ENCODE peak calls at places on chromosomes 3 and 15, in four cellular contexts. One of them, this sample, is unnamed.

GRCh38 chr3:118548434-118548833 is 486.2 kb downstream of the IGSF11 start:
- DNase-seq in SK-N-SH: no peak
- DNase-seq in fibroblast of lung: peak; percentile 79
- DNase-seq in IMR-90: no peak
- DNase-seq in this sample: no peak

GRCh38 chr3:89246326-89246725 is 138.9 kb downstream of the EPHA3 start:
- DNase-seq in fibroblast of lung: no peak
- DNase-seq in IMR-90: no peak
- DNase-seq in SK-N-SH: no peak
- DNase-seq in this sample: no peak

GRCh38 chr3:111080357-111080937 is 8.8 kb downstream of the NECTIN3 start:
- DNase-seq in SK-N-SH: peak; percentile 30
- DNase-seq in IMR-90: peak; percentile 78
- DNase-seq in fibroblast of lung: peak; percentile 56
- DNase-seq in this sample: no peak

GRCh38 chr3:170128259-170128976 is 53.1 kb downstream of the PHC3 start:
- DNase-seq in fibroblast of lung: no peak
- DNase-seq in IMR-90: no peak
- DNase-seq in SK-N-SH: no peak
- DNase-seq in this sample: peak; percentile 92

GRCh38 chr15:69591905-69592508 is 139.4 kb downstream of the RPLP1 start:
- DNase-seq in fibroblast of lung: no peak
- DNase-seq in SK-N-SH: no peak
- DNase-seq in IMR-90: no peak
- DNase-seq in this sample: no peak

GRCh38 chr3:128489860-128490649 is 2.9 kb downstream of the GATA2 start:
- DNase-seq in fibroblast of lung: peak; percentile 56
- DNase-seq in SK-N-SH: no peak
- DNase-seq in IMR-90: no peak
- DNase-seq in this sample: no peak

GRCh38 chr3:128301186-128302023 is 148.1 kb downstream of the EEFSEC start:
- DNase-seq in IMR-90: no peak
- DNase-seq in SK-N-SH: no peak
- DNase-seq in fibroblast of lung: no peak
- DNase-seq in this sample: no peak

GRCh38 chr3:122076414-122077292 is 21.5 kb downstream of the CD86 start:
- DNase-seq in fibroblast of lung: no peak
- DNase-seq in IMR-90: no peak
- DNase-seq in SK-N-SH: no peak
- DNase-seq in this sample: no peak

GRCh38 chr3:31543375-31543774 is 10.7 kb downstream of the STT3B start:
- DNase-seq in fibroblast of lung: no peak
- DNase-seq in SK-N-SH: no peak
- DNase-seq in IMR-90: peak; percentile 17
- DNase-seq in this sample: no peak

GRCh38 chr15:51625236-51625635 is 2.7 kb upstream of the DMXL2 start:
- DNase-seq in IMR-90: no peak
- DNase-seq in SK-N-SH: no peak
- DNase-seq in fibroblast of lung: no peak
- DNase-seq in this sample: no peak

GRCh38 chr15:25060996-25061620 is 106.3 kb downstream of the SNRPN start:
- DNase-seq in SK-N-SH: no peak
- DNase-seq in IMR-90: no peak
- DNase-seq in fibroblast of lung: no peak
- DNase-seq in this sample: no peak

GRCh38 chr15:44125879-44126278 is 69.2 kb downstream of the FRMD5 start:
- DNase-seq in fibroblast of lung: no peak
- DNase-seq in SK-N-SH: no peak
- DNase-seq in IMR-90: no peak
- DNase-seq in this sample: no peak

GRCh38 chr15:88174571-88174970 is 82.0 kb downstream of the NTRK3 start:
- DNase-seq in IMR-90: no peak
- DNase-seq in SK-N-SH: no peak
- DNase-seq in fibroblast of lung: no peak
- DNase-seq in this sample: no peak

GRCh38 chr15:100691321-100691720 is 88.9 kb downstream of the ASB7 start:
- DNase-seq in fibroblast of lung: no peak
- DNase-seq in IMR-90: no peak
- DNase-seq in SK-N-SH: no peak
- DNase-seq in this sample: no peak

GRCh38 chr3:52090620-52091468 is 34.5 kb upstream of the DUSP7 start:
- DNase-seq in SK-N-SH: no peak
- DNase-seq in fibroblast of lung: peak; percentile 22
- DNase-seq in IMR-90: no peak
- DNase-seq in this sample: no peak

GRCh38 chr3:47678446-47679338 is 100.0 kb upstream of the CSPG5 start:
- DNase-seq in SK-N-SH: no peak
- DNase-seq in fibroblast of lung: no peak
- DNase-seq in IMR-90: no peak
- DNase-seq in this sample: no peak

GRCh38 chr3:134132961-134133360 is 103.2 kb upstream of the SLCO2A1 start:
- DNase-seq in fibroblast of lung: no peak
- DNase-seq in SK-N-SH: no peak
- DNase-seq in IMR-90: peak; percentile 35
- DNase-seq in this sample: no peak

GRCh38 chr3:129560931-129561594 is 18.1 kb downstream of the H1-8 start:
- DNase-seq in fibroblast of lung: peak; percentile 74
- DNase-seq in SK-N-SH: peak; percentile 91
- DNase-seq in IMR-90: peak; percentile 76
- DNase-seq in this sample: no peak

GRCh38 chr3:190089711-190090110 is 31.0 kb downstream of the P3H2 start:
- DNase-seq in fibroblast of lung: peak; percentile 76
- DNase-seq in IMR-90: no peak
- DNase-seq in SK-N-SH: no peak
- DNase-seq in this sample: no peak

GRCh38 chr3:6655275-6655674 is 205.6 kb upstream of the GRM7 start:
- DNase-seq in IMR-90: no peak
- DNase-seq in fibroblast of lung: no peak
- DNase-seq in SK-N-SH: no peak
- DNase-seq in this sample: no peak

GRCh38 chr15:90001062-90001682 is at the start of gene ZNF710:
- DNase-seq in fibroblast of lung: peak; percentile 78
- DNase-seq in SK-N-SH: peak; percentile 91
- DNase-seq in IMR-90: peak; percentile 66
- DNase-seq in this sample: peak; percentile 69

GRCh38 chr3:111910806-111911205 is 51.7 kb downstream of the PHLDB2 start:
- DNase-seq in IMR-90: peak; percentile 86
- DNase-seq in fibroblast of lung: peak; percentile 97
- DNase-seq in SK-N-SH: no peak
- DNase-seq in this sample: no peak

GRCh38 chr15:64527263-64527984 is 67.0 kb downstream of the ZNF609 start:
- DNase-seq in SK-N-SH: no peak
- DNase-seq in fibroblast of lung: peak; percentile 82
- DNase-seq in IMR-90: peak; percentile 90
- DNase-seq in this sample: peak; percentile 23

GRCh38 chr3:122272889-122273288 is 52.2 kb upstream of the CSTA start:
- DNase-seq in fibroblast of lung: no peak
- DNase-seq in IMR-90: no peak
- DNase-seq in SK-N-SH: no peak
- DNase-seq in this sample: no peak

GRCh38 chr3:179765396-179765795 is 112.6 kb downstream of the USP13 start:
- DNase-seq in SK-N-SH: peak; percentile 76
- DNase-seq in IMR-90: no peak
- DNase-seq in fibroblast of lung: no peak
- DNase-seq in this sample: no peak

GRCh38 chr3:187000711-187001151 is 70.4 kb downstream of the ST6GAL1 start:
- DNase-seq in SK-N-SH: no peak
- DNase-seq in fibroblast of lung: no peak
- DNase-seq in IMR-90: no peak
- DNase-seq in this sample: no peak

GRCh38 chr3:12910356-12911099 is 69.2 kb upstream of the RPL32 start:
- DNase-seq in SK-N-SH: no peak
- DNase-seq in fibroblast of lung: no peak
- DNase-seq in IMR-90: no peak
- DNase-seq in this sample: no peak

GRCh38 chr15:67922971-67923646 is 83.3 kb upstream of the RNU6-1 start:
- DNase-seq in SK-N-SH: no peak
- DNase-seq in IMR-90: no peak
- DNase-seq in fibroblast of lung: no peak
- DNase-seq in this sample: no peak

GRCh38 chr3:51385621-51386091 is 565 bp downstream of the MANF start:
- DNase-seq in SK-N-SH: no peak
- DNase-seq in fibroblast of lung: no peak
- DNase-seq in IMR-90: no peak
- DNase-seq in this sample: no peak

GRCh38 chr15:101618861-101619614 is 33.1 kb downstream of the TM2D3 start:
- DNase-seq in IMR-90: no peak
- DNase-seq in fibroblast of lung: no peak
- DNase-seq in SK-N-SH: no peak
- DNase-seq in this sample: no peak

GRCh38 chr3:126850370-126851085 is 132.4 kb upstream of the PLXNA1 start:
- DNase-seq in SK-N-SH: no peak
- DNase-seq in IMR-90: peak; percentile 78
- DNase-seq in fibroblast of lung: peak; percentile 84
- DNase-seq in this sample: no peak

GRCh38 chr3:55180936-55181535 is 253.2 kb upstream of the LRTM1 start:
- DNase-seq in SK-N-SH: peak; percentile 38
- DNase-seq in fibroblast of lung: no peak
- DNase-seq in IMR-90: no peak
- DNase-seq in this sample: peak; percentile 19

GRCh38 chr3:179330438-179330837 is 7.6 kb downstream of the ZNF639 start:
- DNase-seq in fibroblast of lung: no peak
- DNase-seq in SK-N-SH: no peak
- DNase-seq in IMR-90: peak; percentile 26
- DNase-seq in this sample: no peak

GRCh38 chr3:114554716-114555115 is 260.9 kb downstream of the TIGIT start:
- DNase-seq in fibroblast of lung: peak; percentile 35
- DNase-seq in SK-N-SH: no peak
- DNase-seq in IMR-90: no peak
- DNase-seq in this sample: no peak

GRCh38 chr3:184338538-184338945 is 1.1 kb downstream of the FAM131A start:
- DNase-seq in IMR-90: peak; percentile 87
- DNase-seq in SK-N-SH: peak; percentile 97
- DNase-seq in fibroblast of lung: peak; percentile 84
- DNase-seq in this sample: no peak

GRCh38 chr3:158771577-158771976 is 30.3 kb upstream of the MFSD1 start:
- DNase-seq in SK-N-SH: no peak
- DNase-seq in fibroblast of lung: no peak
- DNase-seq in IMR-90: no peak
- DNase-seq in this sample: no peak

GRCh38 chr3:16240229-16241023 is 24.3 kb downstream of the DPH3 start:
- DNase-seq in fibroblast of lung: peak; percentile 50
- DNase-seq in IMR-90: peak; percentile 81
- DNase-seq in SK-N-SH: no peak
- DNase-seq in this sample: no peak

GRCh38 chr15:39172380-39173281 is 408.2 kb upstream of the THBS1 start:
- DNase-seq in SK-N-SH: no peak
- DNase-seq in fibroblast of lung: peak; percentile 89
- DNase-seq in IMR-90: peak; percentile 79
- DNase-seq in this sample: no peak

GRCh38 chr3:111768571-111769100 is 90.4 kb upstream of the PHLDB2 start:
- DNase-seq in fibroblast of lung: peak; percentile 100
- DNase-seq in IMR-90: peak; percentile 91
- DNase-seq in SK-N-SH: no peak
- DNase-seq in this sample: no peak

GRCh38 chr3:119663885-119664284 is 3.5 kb upstream of the POPDC2 start:
- DNase-seq in IMR-90: no peak
- DNase-seq in fibroblast of lung: peak; percentile 28
- DNase-seq in SK-N-SH: no peak
- DNase-seq in this sample: no peak

GRCh38 chr3:119660474-119661150 is at the start of gene POPDC2:
- DNase-seq in SK-N-SH: peak; percentile 75
- DNase-seq in IMR-90: no peak
- DNase-seq in fibroblast of lung: no peak
- DNase-seq in this sample: no peak

GRCh38 chr3:119664850-119665379 is 4.5 kb upstream of the POPDC2 start:
- DNase-seq in SK-N-SH: no peak
- DNase-seq in IMR-90: peak; percentile 43
- DNase-seq in fibroblast of lung: peak; percentile 62
- DNase-seq in this sample: no peak

GRCh38 chr3:119664370-119664769 is 4.0 kb upstream of the POPDC2 start:
- DNase-seq in IMR-90: no peak
- DNase-seq in fibroblast of lung: no peak
- DNase-seq in SK-N-SH: no peak
- DNase-seq in this sample: no peak

GRCh38 chr3:119662604-119663377 is 2.4 kb upstream of the POPDC2 start:
- DNase-seq in SK-N-SH: no peak
- DNase-seq in fibroblast of lung: peak; percentile 31
- DNase-seq in IMR-90: peak; percentile 49
- DNase-seq in this sample: no peak
- H3K27ac ChIP-seq in SK-N-SH: peak overlapping the region; percentile 93
- H3K27ac ChIP-seq in fibroblast of lung: no peak overlapping the region
- H3K27ac ChIP-seq in IMR-90: no peak overlapping the region
- H3K27ac ChIP-seq in this sample: no peak overlapping the region

GRCh38 chr3:101193957-101194356 is 126.4 kb downstream of the IMPG2 start:
- DNase-seq in fibroblast of lung: peak; percentile 71
- DNase-seq in IMR-90: peak; percentile 33
- DNase-seq in SK-N-SH: no peak
- DNase-seq in this sample: no peak

GRCh38 chr3:101200461-101200860 is 119.9 kb downstream of the IMPG2 start:
- DNase-seq in IMR-90: no peak
- DNase-seq in SK-N-SH: no peak
- DNase-seq in fibroblast of lung: no peak
- DNase-seq in this sample: no peak

GRCh38 chr3:101195951-101196713 is 124.2 kb downstream of the IMPG2 start:
- DNase-seq in IMR-90: peak; percentile 72
- DNase-seq in SK-N-SH: peak; percentile 10
- DNase-seq in fibroblast of lung: peak; percentile 49
- DNase-seq in this sample: no peak
- TF ChIP-seq CTCF in IMR-90: peak; percentile 81
- TF ChIP-seq CTCF in SK-N-SH: peak; percentile 79
- TF ChIP-seq CTCF in fibroblast of lung: peak; percentile 66
- TF ChIP-seq CTCF in this sample: peak; percentile 41

GRCh38 chr3:102125197-102125993 is 276.1 kb downstream of the NFKBIZ start:
- DNase-seq in SK-N-SH: no peak
- DNase-seq in IMR-90: no peak
- DNase-seq in fibroblast of lung: no peak
- DNase-seq in this sample: no peak

GRCh38 chr3:102124301-102125158 is 275.2 kb downstream of the NFKBIZ start:
- DNase-seq in fibroblast of lung: peak; percentile 22
- DNase-seq in SK-N-SH: no peak
- DNase-seq in IMR-90: peak; percentile 36
- DNase-seq in this sample: no peak

GRCh38 chr3:102122527-102122926 is 273.2 kb downstream of the NFKBIZ start:
- DNase-seq in fibroblast of lung: no peak
- DNase-seq in SK-N-SH: no peak
- DNase-seq in IMR-90: no peak
- DNase-seq in this sample: no peak

GRCh38 chr3:102125994-102126368 is 276.7 kb downstream of the NFKBIZ start:
- DNase-seq in fibroblast of lung: no peak
- DNase-seq in IMR-90: no peak
- DNase-seq in SK-N-SH: no peak
- DNase-seq in this sample: no peak

GRCh38 chr3:102123590-102124190 is 274.4 kb downstream of the NFKBIZ start:
- DNase-seq in IMR-90: peak; percentile 21
- DNase-seq in SK-N-SH: no peak
- DNase-seq in fibroblast of lung: peak; percentile 23
- DNase-seq in this sample: no peak
- H3K9ac ChIP-seq in IMR-90: no peak overlapping the region
- H3K9ac ChIP-seq in SK-N-SH: no peak overlapping the region
- H3K9ac ChIP-seq in fibroblast of lung: no peak overlapping the region
- H3K9ac ChIP-seq in this sample: no peak overlapping the region

GRCh38 chr3:82977871-82978270 is 1216.4 kb upstream of the GBE1 start:
- DNase-seq in SK-N-SH: no peak
- DNase-seq in fibroblast of lung: no peak
- DNase-seq in IMR-90: no peak
- DNase-seq in this sample: no peak

GRCh38 chr3:82978368-82978767 is 1216.9 kb upstream of the GBE1 start:
- DNase-seq in IMR-90: no peak
- DNase-seq in fibroblast of lung: no peak
- DNase-seq in SK-N-SH: no peak
- DNase-seq in this sample: peak; percentile 39

GRCh38 chr3:82973810-82974209 is 1212.4 kb upstream of the GBE1 start:
- DNase-seq in fibroblast of lung: peak; percentile 1
- DNase-seq in SK-N-SH: no peak
- DNase-seq in IMR-90: no peak
- DNase-seq in this sample: no peak
- H3K27ac ChIP-seq in fibroblast of lung: no peak overlapping the region
- H3K27ac ChIP-seq in SK-N-SH: no peak overlapping the region
- H3K27ac ChIP-seq in IMR-90: no peak overlapping the region
- H3K27ac ChIP-seq in this sample: no peak overlapping the region

This sample was measured in DND-41.